ENCODE peak calls at places on chromosomes 3 and 15, in four cellular contexts. I is IMR-90, V is iPS DF 6.9, M is heart left ventricle. K is an unnamed sample.

GRCh38 chr3:8538904-8539303 is 37.3 kb downstream of the LMCD1 start:
- DNase-seq in V (no peak), I (peak), M (no peak), K (no peak)

GRCh38 chr3:125206934-125207333 is 5.6 kb downstream of the SLC12A8 start:
- DNase-seq in I (no peak), V (no peak), M (no peak), K (no peak)

GRCh38 chr3:119329551-119329950 is 35.4 kb downstream of the ARHGAP31 start:
- DNase-seq in V (no peak), I (peak), M (no peak), K (no peak)

GRCh38 chr3:15361494-15362214 is 29.3 kb upstream of the SH3BP5 start:
- DNase-seq in I (peak), M (no peak), V (no peak), K (no peak)

GRCh38 chr3:115968871-115969270 is 345.6 kb downstream of the GAP43 start:
- DNase-seq in I (no peak), M (no peak), V (no peak), K (no peak)

GRCh38 chr15:50753463-50753862 is 12.0 kb downstream of the SPPL2A start:
- DNase-seq in V (no peak), I (peak), M (no peak), K (no peak)

GRCh38 chr15:60235951-60236710 is 161.7 kb downstream of the ANXA2 start:
- DNase-seq in M (no peak), I (no peak), V (no peak), K (no peak)

GRCh38 chr3:124292329-124292728 is 300.4 kb upstream of the ROPN1 start:
- DNase-seq in I (no peak), V (no peak), M (no peak), K (no peak)

GRCh38 chr3:36700537-36701248 is 63.7 kb downstream of the DCLK3 start:
- DNase-seq in V (peak), I (peak), M (peak), K (peak)

GRCh38 chr15:79035111-79035601 is 55.4 kb downstream of the RASGRF1 start:
- DNase-seq in V (no peak), I (no peak), M (no peak), K (no peak)

GRCh38 chr15:58329781-58330467 is 101.9 kb upstream of the LIPC start:
- DNase-seq in V (no peak), I (no peak), M (peak), K (no peak)

GRCh38 chr15:68314563-68314962 is 37.0 kb downstream of the FEM1B start:
- DNase-seq in I (peak), V (no peak), M (no peak), K (no peak)

GRCh38 chr3:154168998-154169880 is 48.0 kb downstream of the ARHGEF26 start:
- DNase-seq in V (no peak), I (no peak), M (no peak), K (no peak)

GRCh38 chr3:46898321-46899150 is 21.0 kb downstream of the PTH1R start:
- DNase-seq in I (no peak), V (no peak), M (peak), K (no peak)

GRCh38 chr3:187015903-187016638 is 85.7 kb downstream of the ST6GAL1 start:
- DNase-seq in V (no peak), I (no peak), M (no peak), K (no peak)

GRCh38 chr3:36394176-36394575 is 13.9 kb downstream of the STAC start:
- DNase-seq in I (no peak), V (no peak), M (no peak), K (no peak)

GRCh38 chr3:108472011-108472591 is 38.3 kb downstream of the MYH15 start:
- DNase-seq in V (no peak), M (no peak), I (peak), K (no peak)

GRCh38 chr3:166455724-166456123 is 618.5 kb upstream of the BCHE start:
- DNase-seq in V (no peak), M (no peak), I (peak), K (no peak)

GRCh38 chr3:48565591-48566400 is 2.2 kb upstream of the UCN2 start:
- DNase-seq in V (no peak), I (peak), M (no peak), K (no peak)

GRCh38 chr3:188948658-188949400 is 222.9 kb upstream of the TPRG1 start:
- DNase-seq in V (no peak), I (peak), M (no peak), K (no peak)

GRCh38 chr3:713225-713624 is 379.6 kb upstream of the CNTN6 start:
- DNase-seq in I (no peak), M (no peak), V (no peak), K (no peak)

GRCh38 chr3:192825191-192825590 is 92.5 kb downstream of the MB21D2 start:
- DNase-seq in V (no peak), I (no peak), M (no peak), K (no peak)

GRCh38 chr3:146414010-146414409 is 55.4 kb downstream of the PLSCR2 start:
- DNase-seq in V (no peak), M (no peak), I (no peak), K (no peak)

GRCh38 chr3:126102530-126102951 is 18.6 kb upstream of the SLC41A3 start:
- DNase-seq in V (no peak), M (peak), I (peak), K (no peak)

GRCh38 chr3:119388577-119388976 is 74.8 kb downstream of the TMEM39A start:
- DNase-seq in I (no peak), V (no peak), M (no peak), K (no peak)

GRCh38 chr3:3594986-3595385 is 204.2 kb upstream of the LRRN1 start:
- DNase-seq in I (no peak), M (no peak), V (no peak), K (no peak)

GRCh38 chr3:73513260-73513659 is 111.5 kb downstream of the PDZRN3 start:
- DNase-seq in M (no peak), I (no peak), V (no peak), K (no peak)

GRCh38 chr3:156674911-156675743 is 737 bp downstream of the TIPARP start:
- DNase-seq in M (peak), I (peak), V (peak), K (peak)

K was measured in DND-41.